ENCODE peak calls at places on chromosomes 3 and 15, in six cellular contexts. E is astrocyte, S is tibial nerve, F is colonic mucosa, Y is lung, C is left ventricle myocardium inferior. I is an unnamed sample.

GRCh38 chr3:175266993-175267960 is 408.1 kb downstream of the NAALADL2 start:
- DNase-seq in Y (no peak), C (no peak), S (no peak), F (no peak), E (peak; percentile 58), I (no peak)

GRCh38 chr3:37599779-37600178 is 261.9 kb upstream of the CTDSPL start:
- DNase-seq in F (no peak), S (no peak), Y (no peak), E (no peak), C (no peak), I (no peak)

GRCh38 chr3:51995346-51996156 is at the start of gene RPL29:
- DNase-seq in E (peak; percentile 92), S (peak; percentile 87), C (peak; percentile 90), F (peak; percentile 95), Y (peak; percentile 92), I (peak; percentile 93)

GRCh38 chr3:29099296-29099695 is 181.6 kb upstream of the RBMS3 start:
- DNase-seq in C (no peak), F (no peak), Y (no peak), E (no peak), S (no peak), I (no peak)

GRCh38 chr3:112774293-112774926 is 72.3 kb downstream of the CD200R1L start:
- DNase-seq in E (peak; percentile 83), C (no peak), S (no peak), Y (no peak), F (no peak), I (no peak)

GRCh38 chr3:31341130-31341529 is 191.6 kb upstream of the STT3B start:
- DNase-seq in F (no peak), C (no peak), S (no peak), E (no peak), Y (no peak), I (peak; percentile 26)

GRCh38 chr3:44235604-44236484 is 5.8 kb upstream of the TOPAZ1 start:
- DNase-seq in Y (peak; percentile 72), F (peak; percentile 49), S (peak; percentile 74), E (peak; percentile 88), C (peak; percentile 30), I (peak; percentile 63)

GRCh38 chr3:14216257-14217048 is 37.8 kb downstream of the LSM3 start:
- DNase-seq in Y (peak; percentile 77), C (peak; percentile 37), E (peak; percentile 78), F (peak; percentile 15), S (no peak), I (no peak)

GRCh38 chr3:195182470-195182795 is 88.5 kb downstream of the XXYLT1 start:
- DNase-seq in S (no peak), F (no peak), Y (no peak), C (no peak), E (peak; percentile 75), I (no peak)

GRCh38 chr3:173410836-173411235 is 13.3 kb downstream of the NLGN1 start:
- DNase-seq in S (no peak), Y (no peak), F (no peak), C (no peak), E (no peak), I (no peak)

GRCh38 chr3:188270423-188270972 is 116.5 kb downstream of the LPP start:
- DNase-seq in Y (no peak), S (peak; percentile 34), C (no peak), F (no peak), E (peak; percentile 97), I (no peak)

GRCh38 chr3:13098605-13099004 is 25.4 kb upstream of the IQSEC1 start:
- DNase-seq in S (no peak), Y (no peak), C (no peak), F (no peak), E (no peak), I (no peak)

GRCh38 chr15:90046846-90047481 is 45.8 kb downstream of the ZNF710 start:
- DNase-seq in C (no peak), E (no peak), Y (peak; percentile 72), S (no peak), F (peak; percentile 85), I (peak; percentile 86)

GRCh38 chr3:197889204-197889930 is 60.6 kb upstream of the RPL35A start:
- DNase-seq in Y (no peak), S (no peak), C (no peak), F (no peak), E (no peak), I (no peak)

GRCh38 chr15:46312133-46312740 is 677.4 kb downstream of the SQOR start:
- DNase-seq in F (peak; percentile 80), E (peak; percentile 2), S (peak; percentile 78), Y (peak; percentile 65), C (peak; percentile 47), I (peak; percentile 81)

GRCh38 chr3:25053360-25053759 is 374.7 kb upstream of the RARB start:
- DNase-seq in F (no peak), E (no peak), S (no peak), C (no peak), Y (no peak), I (no peak)

GRCh38 chr3:188950832-188951489 is 220.8 kb upstream of the TPRG1 start:
- DNase-seq in E (peak; percentile 98), F (peak; percentile 67), C (peak; percentile 61), S (peak; percentile 80), Y (peak; percentile 71), I (peak; percentile 84)

GRCh38 chr3:116285781-116286180 is 159.5 kb downstream of the LSAMP start:
- DNase-seq in F (no peak), Y (no peak), C (no peak), E (no peak), S (no peak), I (no peak)

GRCh38 chr15:40489274-40490175 is 18.7 kb downstream of the CHST14 start:
- DNase-seq in E (no peak), F (no peak), Y (no peak), S (no peak), C (no peak), I (no peak)
- H3K4me3 ChIP-seq in E (no peak overlapping the region), F (no peak overlapping the region), Y (no peak overlapping the region), S (no peak overlapping the region), C (no peak overlapping the region), I (no peak overlapping the region)

DNA sequence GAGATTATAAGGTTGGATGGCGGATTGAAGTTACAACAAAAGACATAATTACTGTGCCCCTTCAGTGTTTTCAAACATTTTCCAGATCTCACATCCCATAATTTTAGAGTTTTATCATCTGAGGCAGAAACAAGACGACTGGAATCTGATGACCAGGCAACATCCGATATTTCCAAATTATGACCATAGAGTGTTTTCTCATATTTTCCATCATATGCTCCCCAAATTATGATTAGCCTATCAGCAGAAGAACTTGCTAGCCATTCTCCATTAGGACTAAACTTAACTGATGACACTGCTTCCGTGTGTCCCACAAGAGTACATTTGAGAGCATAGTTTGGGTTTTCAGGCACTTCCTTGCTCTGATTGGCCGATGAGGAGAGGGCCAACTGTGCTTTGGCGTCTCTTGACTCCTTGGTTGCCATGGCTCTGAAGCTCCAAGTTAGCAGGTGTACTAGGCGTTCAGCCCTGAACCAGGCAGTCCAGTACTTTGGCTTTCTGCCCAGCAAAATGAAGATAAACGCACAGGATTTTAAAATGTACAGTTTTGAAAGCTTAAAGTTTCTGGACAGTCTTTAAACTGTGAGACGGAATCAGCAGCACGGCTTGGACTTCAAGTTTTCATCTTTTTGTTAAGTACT is 638 bp downstream of the WDR5B start:
- DNase-seq in E (peak; percentile 41), Y (peak; percentile 64), F (peak; percentile 55), S (peak; percentile 7), C (no peak), I (peak; percentile 57)
- TF ChIP-seq CTCF in E (no peak), Y (no peak), F (no peak), S (no peak), C (no peak), I (no peak)

DNA sequence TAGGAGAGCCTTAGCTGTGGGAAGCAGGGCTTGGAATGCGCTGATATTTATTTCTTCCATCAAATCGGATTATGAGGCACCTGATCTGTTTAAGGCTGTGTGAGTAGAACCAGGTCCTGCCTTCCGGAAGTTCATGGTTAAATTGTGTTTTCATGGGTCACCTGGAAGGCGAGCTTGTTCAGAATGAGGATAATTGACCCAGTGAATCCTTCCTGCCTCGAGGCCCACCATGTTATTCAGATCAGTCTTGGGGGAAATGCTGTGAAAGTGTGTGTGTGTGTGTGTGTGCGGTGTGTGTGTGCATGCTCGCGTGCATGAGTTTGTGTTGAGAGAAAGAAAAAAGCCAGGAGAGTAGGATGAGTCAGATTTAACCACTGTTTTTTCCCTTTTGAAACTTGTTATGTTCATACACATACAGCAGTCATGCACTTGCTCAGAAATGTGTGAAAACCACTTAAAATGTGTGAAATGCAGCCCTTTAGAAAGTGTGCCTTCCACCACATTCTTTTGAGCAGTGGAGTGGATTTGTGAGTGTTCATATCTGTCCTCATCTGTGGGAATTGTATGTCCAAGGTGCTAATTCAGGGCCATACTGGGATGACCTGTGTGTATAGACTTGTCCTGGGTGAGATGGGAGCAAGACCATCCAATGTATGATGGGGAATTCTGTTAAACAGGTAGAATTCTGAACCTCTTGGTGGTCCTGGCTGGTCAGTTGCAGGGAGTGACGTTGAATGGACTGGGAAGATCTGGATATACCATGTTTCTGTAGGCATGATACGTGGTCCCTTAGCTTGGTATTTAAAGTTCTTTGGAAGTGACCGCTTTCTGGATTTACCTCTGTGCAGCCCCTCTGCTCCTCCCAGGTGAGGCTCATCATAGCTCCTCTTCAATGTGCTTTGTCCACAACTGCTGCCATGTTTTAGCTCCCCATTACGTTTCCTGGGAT is 36.9 kb downstream of the SMAD3 start:
- DNase-seq in F (no peak), C (no peak), S (no peak), E (peak; percentile 96), Y (no peak), I (no peak)
- H3K4me1 ChIP-seq in F (peaks cover 22% of the 10 kb centered on the region), C (peaks cover 98% of the 10 kb centered on the region), S (peaks cover 93% of the 10 kb centered on the region), E (peaks cover 67% of the 10 kb centered on the region), Y (peaks cover 36% of the 10 kb centered on the region), I (peaks cover 91% of the 10 kb centered on the region)

GRCh38 chr3:194054941-194055340 is 81.0 kb upstream of the HES1 start:
- DNase-seq in C (no peak), E (no peak), Y (no peak), S (no peak), F (no peak), I (no peak)
- H3K4me3 ChIP-seq in C (no peak overlapping the region), E (no peak overlapping the region), Y (no peak overlapping the region), S (no peak overlapping the region), F (no peak overlapping the region), I (no peak overlapping the region)